ENCODE peak calls at places on chromosomes 3 and 15, in six cellular contexts. One of them, this sample, is unnamed.

GRCh38 chr3:133081016-133081415 is 42.8 kb downstream of the TMEM108 start:
- DNase-seq in heart left ventricle: no peak
- DNase-seq in NB4: no peak
- DNase-seq in IMR-90: no peak
- DNase-seq in upper lobe of left lung: no peak
- DNase-seq in stomach: no peak
- DNase-seq in this sample: no peak

GRCh38 chr15:31215490-31216209 is 111.0 kb upstream of the KLF13 start:
- DNase-seq in heart left ventricle: peak; percentile 88
- DNase-seq in NB4: peak; percentile 91
- DNase-seq in IMR-90: no peak
- DNase-seq in upper lobe of left lung: peak; percentile 88
- DNase-seq in stomach: peak; percentile 90
- DNase-seq in this sample: peak; percentile 92

GRCh38 chr3:45937206-45938042 is 5.8 kb upstream of the CXCR6 start:
- DNase-seq in heart left ventricle: no peak
- DNase-seq in NB4: no peak
- DNase-seq in IMR-90: no peak
- DNase-seq in upper lobe of left lung: no peak
- DNase-seq in stomach: no peak
- DNase-seq in this sample: no peak

GRCh38 chr3:58564054-58564453 is 13.1 kb downstream of the FAM107A start:
- DNase-seq in heart left ventricle: no peak
- DNase-seq in NB4: no peak
- DNase-seq in IMR-90: no peak
- DNase-seq in upper lobe of left lung: no peak
- DNase-seq in stomach: no peak
- DNase-seq in this sample: no peak

GRCh38 chr3:72664576-72664975 is 183.7 kb downstream of the SHQ1 start:
- DNase-seq in heart left ventricle: no peak
- DNase-seq in NB4: no peak
- DNase-seq in IMR-90: no peak
- DNase-seq in upper lobe of left lung: no peak
- DNase-seq in stomach: no peak
- DNase-seq in this sample: no peak

GRCh38 chr15:80580107-80580506 is 115.0 kb upstream of the ABHD17C start:
- DNase-seq in heart left ventricle: no peak
- DNase-seq in NB4: peak; percentile 83
- DNase-seq in IMR-90: peak; percentile 80
- DNase-seq in upper lobe of left lung: no peak
- DNase-seq in stomach: no peak
- DNase-seq in this sample: no peak

GRCh38 chr3:13281657-13282527 is 138.2 kb downstream of the NUP210 start:
- DNase-seq in heart left ventricle: peak; percentile 77
- DNase-seq in NB4: peak; percentile 53
- DNase-seq in IMR-90: no peak
- DNase-seq in upper lobe of left lung: no peak
- DNase-seq in stomach: no peak
- DNase-seq in this sample: peak; percentile 20

GRCh38 chr15:70086636-70087035 is 11.1 kb downstream of the TLE3 start:
- DNase-seq in heart left ventricle: no peak
- DNase-seq in NB4: peak; percentile 41
- DNase-seq in IMR-90: no peak
- DNase-seq in upper lobe of left lung: peak; percentile 58
- DNase-seq in stomach: no peak
- DNase-seq in this sample: no peak

GRCh38 chr3:111087924-111088469 is 16.4 kb downstream of the NECTIN3 start:
- DNase-seq in heart left ventricle: no peak
- DNase-seq in NB4: no peak
- DNase-seq in IMR-90: no peak
- DNase-seq in upper lobe of left lung: no peak
- DNase-seq in stomach: no peak
- DNase-seq in this sample: no peak

GRCh38 chr3:193396451-193397244 is 18.1 kb upstream of the ATP13A5 start:
- DNase-seq in heart left ventricle: no peak
- DNase-seq in NB4: no peak
- DNase-seq in IMR-90: no peak
- DNase-seq in upper lobe of left lung: no peak
- DNase-seq in stomach: no peak
- DNase-seq in this sample: no peak

GRCh38 chr3:102715030-102715697 is 280.3 kb downstream of the ZPLD1 start:
- DNase-seq in heart left ventricle: no peak
- DNase-seq in NB4: peak; percentile 67
- DNase-seq in IMR-90: no peak
- DNase-seq in upper lobe of left lung: no peak
- DNase-seq in stomach: no peak
- DNase-seq in this sample: no peak

GRCh38 chr3:41198950-41199865 is at the start of gene CTNNB1:
- DNase-seq in heart left ventricle: peak; percentile 95
- DNase-seq in NB4: peak; percentile 94
- DNase-seq in IMR-90: peak; percentile 95
- DNase-seq in upper lobe of left lung: peak; percentile 92
- DNase-seq in stomach: peak; percentile 95
- DNase-seq in this sample: peak; percentile 95

GRCh38 chr3:184260571-184261269 is 633 bp downstream of the CAMK2N2 start:
- DNase-seq in heart left ventricle: no peak
- DNase-seq in NB4: peak; percentile 23
- DNase-seq in IMR-90: no peak
- DNase-seq in upper lobe of left lung: no peak
- DNase-seq in stomach: no peak
- DNase-seq in this sample: no peak

GRCh38 chr15:96160269-96160668 is 170.2 kb upstream of the NR2F2 start:
- DNase-seq in heart left ventricle: peak; percentile 55
- DNase-seq in NB4: no peak
- DNase-seq in IMR-90: peak; percentile 16
- DNase-seq in upper lobe of left lung: no peak
- DNase-seq in stomach: peak; percentile 86
- DNase-seq in this sample: no peak

GRCh38 chr3:122077293-122078234 is 22.4 kb downstream of the CD86 start:
- DNase-seq in heart left ventricle: no peak
- DNase-seq in NB4: peak; percentile 47
- DNase-seq in IMR-90: no peak
- DNase-seq in upper lobe of left lung: no peak
- DNase-seq in stomach: no peak
- DNase-seq in this sample: no peak

GRCh38 chr3:37922721-37923575 is 61.3 kb downstream of the CTDSPL start:
- DNase-seq in heart left ventricle: no peak
- DNase-seq in NB4: peak; percentile 40
- DNase-seq in IMR-90: peak; percentile 61
- DNase-seq in upper lobe of left lung: peak; percentile 80
- DNase-seq in stomach: peak; percentile 75
- DNase-seq in this sample: no peak

GRCh38 chr3:120450914-120451669 is at the start of gene FSTL1:
- DNase-seq in heart left ventricle: peak; percentile 84
- DNase-seq in NB4: no peak
- DNase-seq in IMR-90: peak; percentile 70
- DNase-seq in upper lobe of left lung: no peak
- DNase-seq in stomach: no peak
- DNase-seq in this sample: peak; percentile 43
- TF ChIP-seq POLR2A in heart left ventricle: no peak
- TF ChIP-seq POLR2A in NB4: no peak
- TF ChIP-seq POLR2A in IMR-90: peak; percentile 93
- TF ChIP-seq POLR2A in upper lobe of left lung: peak; percentile 51
- TF ChIP-seq POLR2A in stomach: no peak
- TF ChIP-seq POLR2A in this sample: peak; percentile 65

GRCh38 chr15:74383695-74384565 is 16.5 kb upstream of the CYP11A1 start:
- DNase-seq in heart left ventricle: no peak
- DNase-seq in NB4: no peak
- DNase-seq in IMR-90: peak; percentile 84
- DNase-seq in upper lobe of left lung: no peak
- DNase-seq in stomach: peak; percentile 44
- DNase-seq in this sample: no peak
- TF ChIP-seq POLR2A in heart left ventricle: no peak
- TF ChIP-seq POLR2A in NB4: no peak
- TF ChIP-seq POLR2A in IMR-90: no peak
- TF ChIP-seq POLR2A in upper lobe of left lung: no peak
- TF ChIP-seq POLR2A in stomach: no peak
- TF ChIP-seq POLR2A in this sample: no peak

GRCh38 chr3:129278439-129278969 is at the start of gene HMCES:
- DNase-seq in heart left ventricle: peak; percentile 97
- DNase-seq in NB4: peak; percentile 92
- DNase-seq in IMR-90: peak; percentile 81
- DNase-seq in upper lobe of left lung: peak; percentile 95
- DNase-seq in stomach: peak; percentile 94
- DNase-seq in this sample: peak; percentile 95
- TF ChIP-seq POLR2A in heart left ventricle: no peak
- TF ChIP-seq POLR2A in NB4: no peak
- TF ChIP-seq POLR2A in IMR-90: no peak
- TF ChIP-seq POLR2A in upper lobe of left lung: peak; percentile 86
- TF ChIP-seq POLR2A in stomach: peak; percentile 79
- TF ChIP-seq POLR2A in this sample: peak; percentile 95

GRCh38 chr3:113000691-113001090 is 9.9 kb downstream of the GTPBP8 start:
- DNase-seq in heart left ventricle: no peak
- DNase-seq in NB4: no peak
- DNase-seq in IMR-90: no peak
- DNase-seq in upper lobe of left lung: no peak
- DNase-seq in stomach: no peak
- DNase-seq in this sample: no peak
- TF ChIP-seq POLR2A in heart left ventricle: no peak
- TF ChIP-seq POLR2A in NB4: no peak
- TF ChIP-seq POLR2A in IMR-90: no peak
- TF ChIP-seq POLR2A in upper lobe of left lung: no peak
- TF ChIP-seq POLR2A in stomach: no peak
- TF ChIP-seq POLR2A in this sample: no peak

GRCh38 chr3:150703756-150704344 is at the start of gene ERICH6:
- DNase-seq in heart left ventricle: peak; percentile 93
- DNase-seq in NB4: peak; percentile 86
- DNase-seq in IMR-90: peak; percentile 85
- DNase-seq in upper lobe of left lung: peak; percentile 96
- DNase-seq in stomach: peak; percentile 93
- DNase-seq in this sample: peak; percentile 93
- TF ChIP-seq POLR2A in heart left ventricle: no peak
- TF ChIP-seq POLR2A in NB4: peak; percentile 38
- TF ChIP-seq POLR2A in IMR-90: peak; percentile 65
- TF ChIP-seq POLR2A in upper lobe of left lung: peak; percentile 69
- TF ChIP-seq POLR2A in stomach: no peak
- TF ChIP-seq POLR2A in this sample: peak; percentile 58

DNA sequence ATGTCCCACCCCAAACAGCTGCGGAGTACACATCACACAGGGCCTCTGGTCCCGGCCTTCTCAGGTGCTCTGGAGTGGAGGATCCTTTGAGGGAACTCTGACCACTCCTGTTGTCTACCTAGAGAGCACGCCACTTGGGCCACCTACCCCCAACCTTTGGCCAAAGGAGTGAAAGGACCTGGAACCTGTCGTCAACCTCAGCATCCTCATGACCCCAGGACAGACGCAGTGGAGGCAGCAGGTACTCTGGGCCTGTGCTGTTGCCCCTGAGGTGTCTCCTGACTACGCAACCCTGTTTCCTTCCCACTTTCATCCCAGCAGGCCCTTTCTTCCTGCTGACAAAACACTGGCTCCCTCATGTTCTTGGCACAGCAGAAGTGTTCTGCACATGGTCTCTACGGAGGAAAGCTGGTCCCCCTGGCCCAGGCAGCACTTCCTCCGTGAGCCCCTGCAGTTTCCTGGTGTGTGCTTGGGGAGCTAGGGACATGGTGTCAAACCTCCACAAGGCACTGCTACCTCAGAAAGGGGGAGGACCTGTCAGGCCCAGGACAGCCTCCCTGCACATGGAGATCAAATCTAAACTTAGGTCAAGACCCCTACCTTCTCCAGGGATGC is 48.0 kb downstream of the DHX30 start:
- DNase-seq in heart left ventricle: no peak
- DNase-seq in NB4: no peak
- DNase-seq in IMR-90: no peak
- DNase-seq in upper lobe of left lung: no peak
- DNase-seq in stomach: no peak
- DNase-seq in this sample: no peak
- TF ChIP-seq POLR2A in heart left ventricle: no peak
- TF ChIP-seq POLR2A in NB4: no peak
- TF ChIP-seq POLR2A in IMR-90: no peak
- TF ChIP-seq POLR2A in upper lobe of left lung: no peak
- TF ChIP-seq POLR2A in stomach: no peak
- TF ChIP-seq POLR2A in this sample: no peak

GRCh38 chr3:43473228-43473627 is 148.6 kb downstream of the ANO10 start:
- DNase-seq in heart left ventricle: no peak
- DNase-seq in NB4: no peak
- DNase-seq in IMR-90: no peak
- DNase-seq in upper lobe of left lung: no peak
- DNase-seq in stomach: no peak
- DNase-seq in this sample: no peak

GRCh38 chr3:43465109-43465508 is 156.7 kb downstream of the ANO10 start:
- DNase-seq in heart left ventricle: no peak
- DNase-seq in NB4: no peak
- DNase-seq in IMR-90: no peak
- DNase-seq in upper lobe of left lung: no peak
- DNase-seq in stomach: no peak
- DNase-seq in this sample: no peak

GRCh38 chr3:43473737-43474136 is 148.1 kb downstream of the ANO10 start:
- DNase-seq in heart left ventricle: no peak
- DNase-seq in NB4: no peak
- DNase-seq in IMR-90: no peak
- DNase-seq in upper lobe of left lung: no peak
- DNase-seq in stomach: no peak
- DNase-seq in this sample: no peak

DNA sequence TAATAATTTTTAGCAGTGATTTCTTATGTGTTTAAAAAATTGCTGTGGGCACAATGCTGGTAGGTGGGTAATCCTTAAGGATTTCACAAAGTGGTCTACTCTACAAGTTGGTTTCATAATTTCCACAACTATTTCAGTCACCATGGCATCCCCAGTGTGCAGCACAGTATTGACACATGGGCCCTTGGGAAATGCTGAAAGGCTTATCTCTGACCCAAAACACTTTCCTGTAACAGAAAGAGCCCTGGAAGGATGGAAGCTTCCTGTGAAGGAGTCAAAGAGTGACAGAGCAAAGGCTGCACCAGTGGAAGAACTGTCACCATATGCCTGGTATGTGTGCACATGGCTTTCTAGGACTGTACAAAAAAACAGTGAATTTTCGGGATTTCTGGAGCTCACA is 153.7 kb downstream of the ANO10 start:
- DNase-seq in heart left ventricle: no peak
- DNase-seq in NB4: peak; percentile 4
- DNase-seq in IMR-90: no peak
- DNase-seq in upper lobe of left lung: no peak
- DNase-seq in stomach: no peak
- DNase-seq in this sample: no peak
- TF ChIP-seq POLR2A in heart left ventricle: no peak
- TF ChIP-seq POLR2A in NB4: no peak
- TF ChIP-seq POLR2A in IMR-90: no peak
- TF ChIP-seq POLR2A in upper lobe of left lung: no peak
- TF ChIP-seq POLR2A in stomach: no peak
- TF ChIP-seq POLR2A in this sample: no peak

GRCh38 chr15:78540135-78540954 is at the start of gene PSMA4:
- DNase-seq in heart left ventricle: peak; percentile 94
- DNase-seq in NB4: peak; percentile 94
- DNase-seq in IMR-90: peak; percentile 76
- DNase-seq in upper lobe of left lung: peak; percentile 92
- DNase-seq in stomach: peak; percentile 94
- DNase-seq in this sample: peak; percentile 94
- TF ChIP-seq POLR2A in heart left ventricle: no peak
- TF ChIP-seq POLR2A in NB4: peak; percentile 98
- TF ChIP-seq POLR2A in IMR-90: peak; percentile 79
- TF ChIP-seq POLR2A in upper lobe of left lung: peak; percentile 89
- TF ChIP-seq POLR2A in stomach: peak; percentile 34
- TF ChIP-seq POLR2A in this sample: peak; percentile 85

GRCh38 chr15:39592500-39592899 is 11.6 kb downstream of the THBS1 start:
- DNase-seq in heart left ventricle: no peak
- DNase-seq in NB4: no peak
- DNase-seq in IMR-90: peak; percentile 59
- DNase-seq in upper lobe of left lung: no peak
- DNase-seq in stomach: no peak
- DNase-seq in this sample: peak; percentile 13
- TF ChIP-seq POLR2A in heart left ventricle: no peak
- TF ChIP-seq POLR2A in NB4: no peak
- TF ChIP-seq POLR2A in IMR-90: no peak
- TF ChIP-seq POLR2A in upper lobe of left lung: peak; percentile 11
- TF ChIP-seq POLR2A in stomach: no peak
- TF ChIP-seq POLR2A in this sample: no peak

This sample was measured in transverse colon.